ENCODE peak calls at places on chromosomes 7 and 10, in six cellular contexts. One of them, this sample, is unnamed. For H4K20me1, the result is how much of the 10 kb centered on the place peaks cover.

GRCh38 chr7:50528266-50529092 is 36.7 kb downstream of the DDC start:
- DNase-seq in GM12878: no peak
- DNase-seq in hepatocyte: peak
- DNase-seq in HCT116: no peak
- DNase-seq in fibroblast of lung: no peak
- DNase-seq in PC-9: no peak
- DNase-seq in this sample: no peak

GRCh38 chr7:117008849-117009531 is 55.7 kb downstream of the ST7 start:
- DNase-seq in GM12878: no peak
- DNase-seq in hepatocyte: no peak
- DNase-seq in fibroblast of lung: peak
- DNase-seq in HCT116: no peak
- DNase-seq in PC-9: no peak
- DNase-seq in this sample: no peak

GRCh38 chr10:10831085-10831484 is 186.6 kb upstream of the CELF2 start:
- DNase-seq in hepatocyte: peak
- DNase-seq in fibroblast of lung: peak
- DNase-seq in PC-9: no peak
- DNase-seq in HCT116: no peak
- DNase-seq in GM12878: no peak
- DNase-seq in this sample: peak

GRCh38 chr7:16851829-16852228 is 30.0 kb downstream of the AGR3 start:
- DNase-seq in HCT116: no peak
- DNase-seq in GM12878: no peak
- DNase-seq in hepatocyte: no peak
- DNase-seq in PC-9: no peak
- DNase-seq in fibroblast of lung: no peak
- DNase-seq in this sample: no peak

GRCh38 chr10:91381562-91381923 is 28.6 kb upstream of the HECTD2 start:
- DNase-seq in fibroblast of lung: peak
- DNase-seq in PC-9: no peak
- DNase-seq in GM12878: no peak
- DNase-seq in HCT116: no peak
- DNase-seq in hepatocyte: no peak
- DNase-seq in this sample: no peak

GRCh38 chr7:6271694-6272371 is 591 bp downstream of the CYTH3 start:
- DNase-seq in GM12878: no peak
- DNase-seq in PC-9: peak
- DNase-seq in hepatocyte: peak
- DNase-seq in fibroblast of lung: no peak
- DNase-seq in HCT116: no peak
- DNase-seq in this sample: no peak

GRCh38 chr7:50782376-50783208 is at the start of gene GRB10:
- DNase-seq in hepatocyte: peak
- DNase-seq in fibroblast of lung: peak
- DNase-seq in GM12878: no peak
- DNase-seq in PC-9: no peak
- DNase-seq in HCT116: no peak
- DNase-seq in this sample: no peak

GRCh38 chr10:9634466-9634865 is 1383.2 kb upstream of the CELF2 start:
- DNase-seq in hepatocyte: no peak
- DNase-seq in GM12878: no peak
- DNase-seq in fibroblast of lung: peak
- DNase-seq in PC-9: no peak
- DNase-seq in HCT116: no peak
- DNase-seq in this sample: no peak

GRCh38 chr7:128311003-128311402 is 32.7 kb downstream of the RBM28 start:
- DNase-seq in HCT116: no peak
- DNase-seq in PC-9: no peak
- DNase-seq in fibroblast of lung: no peak
- DNase-seq in GM12878: no peak
- DNase-seq in hepatocyte: peak
- DNase-seq in this sample: no peak

GRCh38 chr10:9198611-9199010 is 1144.1 kb downstream of the GATA3 start:
- DNase-seq in hepatocyte: no peak
- DNase-seq in fibroblast of lung: peak
- DNase-seq in PC-9: no peak
- DNase-seq in GM12878: no peak
- DNase-seq in HCT116: no peak
- DNase-seq in this sample: no peak

GRCh38 chr7:140403878-140404564 is at the start of gene RAB19:
- DNase-seq in HCT116: peak
- DNase-seq in GM12878: no peak
- DNase-seq in PC-9: peak
- DNase-seq in fibroblast of lung: no peak
- DNase-seq in hepatocyte: peak
- DNase-seq in this sample: no peak

GRCh38 chr7:17680943-17681351 is 259.3 kb downstream of the SNX13 start:
- DNase-seq in hepatocyte: no peak
- DNase-seq in HCT116: peak
- DNase-seq in PC-9: no peak
- DNase-seq in fibroblast of lung: no peak
- DNase-seq in GM12878: no peak
- DNase-seq in this sample: no peak

GRCh38 chr7:25350074-25350473 is 121.8 kb upstream of the NPVF start:
- DNase-seq in GM12878: no peak
- DNase-seq in HCT116: no peak
- DNase-seq in hepatocyte: no peak
- DNase-seq in fibroblast of lung: no peak
- DNase-seq in PC-9: no peak
- DNase-seq in this sample: no peak

GRCh38 chr7:99039384-99039891 is 104.5 kb downstream of the SMURF1 start:
- DNase-seq in GM12878: no peak
- DNase-seq in fibroblast of lung: no peak
- DNase-seq in HCT116: no peak
- DNase-seq in PC-9: no peak
- DNase-seq in hepatocyte: no peak
- DNase-seq in this sample: no peak

GRCh38 chr7:99041526-99041925 is 102.4 kb downstream of the SMURF1 start:
- DNase-seq in HCT116: no peak
- DNase-seq in hepatocyte: peak
- DNase-seq in PC-9: no peak
- DNase-seq in GM12878: no peak
- DNase-seq in fibroblast of lung: no peak
- DNase-seq in this sample: no peak

GRCh38 chr7:99038086-99038855 is 105.6 kb downstream of the SMURF1 start:
- DNase-seq in fibroblast of lung: no peak
- DNase-seq in GM12878: no peak
- DNase-seq in HCT116: no peak
- DNase-seq in PC-9: no peak
- DNase-seq in hepatocyte: no peak
- DNase-seq in this sample: no peak

GRCh38 chr7:99042957-99043356 is 101.0 kb downstream of the SMURF1 start:
- DNase-seq in GM12878: no peak
- DNase-seq in HCT116: no peak
- DNase-seq in PC-9: no peak
- DNase-seq in fibroblast of lung: peak
- DNase-seq in hepatocyte: no peak
- DNase-seq in this sample: no peak

GRCh38 chr7:99040104-99040958 is 103.6 kb downstream of the SMURF1 start:
- DNase-seq in hepatocyte: peak
- DNase-seq in GM12878: peak
- DNase-seq in HCT116: peak
- DNase-seq in PC-9: peak
- DNase-seq in fibroblast of lung: peak
- DNase-seq in this sample: peak
- TF ChIP-seq CTCF in hepatocyte: peak
- TF ChIP-seq CTCF in GM12878: peak
- TF ChIP-seq CTCF in HCT116: peak
- TF ChIP-seq CTCF in PC-9: peak
- TF ChIP-seq CTCF in fibroblast of lung: peak
- TF ChIP-seq CTCF in this sample: peak

GRCh38 chr10:22463255-22463654 is 118.0 kb downstream of the SPAG6 start:
- DNase-seq in HCT116: no peak
- DNase-seq in hepatocyte: no peak
- DNase-seq in fibroblast of lung: no peak
- DNase-seq in GM12878: no peak
- DNase-seq in PC-9: no peak
- DNase-seq in this sample: no peak
- H4K20me1 ChIP-seq in HCT116: under half
- H4K20me1 ChIP-seq in hepatocyte: under half
- H4K20me1 ChIP-seq in fibroblast of lung: under half
- H4K20me1 ChIP-seq in GM12878: under half
- H4K20me1 ChIP-seq in PC-9: under half
- H4K20me1 ChIP-seq in this sample: under half

GRCh38 chr10:114486938-114487814 is 82.9 kb upstream of the AFAP1L2 start:
- DNase-seq in fibroblast of lung: peak
- DNase-seq in GM12878: no peak
- DNase-seq in HCT116: no peak
- DNase-seq in PC-9: no peak
- DNase-seq in hepatocyte: no peak
- DNase-seq in this sample: no peak
- TF ChIP-seq CTCF in fibroblast of lung: peak
- TF ChIP-seq CTCF in GM12878: no peak
- TF ChIP-seq CTCF in HCT116: peak
- TF ChIP-seq CTCF in PC-9: no peak
- TF ChIP-seq CTCF in hepatocyte: peak
- TF ChIP-seq CTCF in this sample: no peak

GRCh38 chr10:7389844-7390243 is 21.0 kb downstream of the SFMBT2 start:
- DNase-seq in fibroblast of lung: no peak
- DNase-seq in hepatocyte: no peak
- DNase-seq in GM12878: no peak
- DNase-seq in PC-9: no peak
- DNase-seq in HCT116: no peak
- DNase-seq in this sample: no peak

GRCh38 chr10:7388602-7389001 is 22.2 kb downstream of the SFMBT2 start:
- DNase-seq in PC-9: no peak
- DNase-seq in GM12878: no peak
- DNase-seq in fibroblast of lung: no peak
- DNase-seq in HCT116: no peak
- DNase-seq in hepatocyte: no peak
- DNase-seq in this sample: no peak

GRCh38 chr10:7385114-7385513 is 25.7 kb downstream of the SFMBT2 start:
- DNase-seq in fibroblast of lung: no peak
- DNase-seq in hepatocyte: no peak
- DNase-seq in PC-9: no peak
- DNase-seq in HCT116: no peak
- DNase-seq in GM12878: no peak
- DNase-seq in this sample: no peak

GRCh38 chr10:7391748-7392147 is 19.1 kb downstream of the SFMBT2 start:
- DNase-seq in HCT116: no peak
- DNase-seq in fibroblast of lung: no peak
- DNase-seq in PC-9: no peak
- DNase-seq in hepatocyte: no peak
- DNase-seq in GM12878: no peak
- DNase-seq in this sample: no peak

GRCh38 chr10:7389346-7389745 is 21.5 kb downstream of the SFMBT2 start:
- DNase-seq in HCT116: no peak
- DNase-seq in PC-9: no peak
- DNase-seq in fibroblast of lung: no peak
- DNase-seq in GM12878: no peak
- DNase-seq in hepatocyte: no peak
- DNase-seq in this sample: no peak
- H4K20me1 ChIP-seq in HCT116: under half
- H4K20me1 ChIP-seq in PC-9: under half
- H4K20me1 ChIP-seq in fibroblast of lung: under half
- H4K20me1 ChIP-seq in GM12878: under half
- H4K20me1 ChIP-seq in hepatocyte: under half
- H4K20me1 ChIP-seq in this sample: under half

This sample was measured in keratinocyte.